ENCODE peak calls at places on chromosomes 6 and 20, in four cellular contexts. P is activated CD4-positive, alpha-beta T cell treated with anti-CD3 and anti-CD28 coated beads, Interleukin-2, amount 50 U/mL, for 1 hour; E is frontal cortex; L is fibroblast of mammary gland. Y is an unnamed sample.

GRCh38 chr20:63032026-63032800 is 25.4 kb upstream of the BHLHE23 start:
- DNase-seq in L (no peak), P (no peak), E (no peak), Y (no peak)

GRCh38 chr6:20978176-20978614 is 443.9 kb downstream of the CDKAL1 start:
- DNase-seq in P (no peak), L (peak; percentile 95), E (no peak), Y (peak; percentile 56)

GRCh38 chr20:9514461-9515210 is at the start of gene LAMP5:
- DNase-seq in P (no peak), E (peak; percentile 38), L (peak; percentile 19), Y (peak; percentile 51)

GRCh38 chr6:34128045-34128444 is 17.8 kb downstream of the GRM4 start:
- DNase-seq in L (no peak), P (no peak), E (no peak), Y (no peak)

GRCh38 chr6:21666200-21666671 is 72.7 kb downstream of the SOX4 start:
- DNase-seq in P (no peak), L (no peak), E (no peak), Y (no peak)

GRCh38 chr6:112941613-112942012 is 594.5 kb downstream of the RFPL4B start:
- DNase-seq in E (no peak), P (no peak), L (no peak), Y (no peak)

GRCh38 chr6:10303806-10304520 is 110.9 kb downstream of the TFAP2A start:
- DNase-seq in P (no peak), L (no peak), E (no peak), Y (no peak)

GRCh38 chr6:18506387-18507017 is 119.4 kb downstream of the RNF144B start:
- DNase-seq in E (no peak), P (no peak), L (peak; percentile 4), Y (no peak)

GRCh38 chr20:48120120-48120519 is 334.8 kb upstream of the SULF2 start:
- DNase-seq in E (no peak), P (no peak), L (no peak), Y (no peak)

GRCh38 chr6:139250296-139251274 is 41.2 kb downstream of the TXLNB start:
- DNase-seq in L (peak; percentile 62), E (no peak), P (peak; percentile 55), Y (peak; percentile 57)

GRCh38 chr6:36204068-36204753 is 7.7 kb downstream of the BRPF3 start:
- DNase-seq in E (no peak), P (peak; percentile 38), L (no peak), Y (no peak)

GRCh38 chr6:149815788-149816187 is 48.4 kb downstream of the LRP11 start:
- DNase-seq in L (no peak), E (no peak), P (no peak), Y (no peak)

GRCh38 chr6:169968541-169969270 is 217.3 kb downstream of the ERMARD start:
- DNase-seq in L (no peak), P (no peak), E (no peak), Y (no peak)

GRCh38 chr6:159862103-159862502 is 28.7 kb upstream of the MAS1 start:
- DNase-seq in P (no peak), L (no peak), E (no peak), Y (no peak)

GRCh38 chr20:1328680-1329330 is at the start of gene SDCBP2:
- DNase-seq in L (no peak), E (no peak), P (no peak), Y (no peak)

GRCh38 chr6:140636698-140637402 is 1262.4 kb upstream of the CITED2 start:
- DNase-seq in L (no peak), E (no peak), P (no peak), Y (no peak)

GRCh38 chr6:22194188-22194921 is 102.5 kb downstream of the PRL start:
- DNase-seq in E (no peak), P (no peak), L (peak; percentile 28), Y (no peak)

GRCh38 chr20:62361799-62362589 is 5.1 kb downstream of the LAMA5 start:
- DNase-seq in L (no peak), E (no peak), P (no peak), Y (no peak)

GRCh38 chr20:40309731-40310130 is 379.3 kb downstream of the MAFB start:
- DNase-seq in L (no peak), E (no peak), P (no peak), Y (no peak)

GRCh38 chr6:154164397-154164796 is 125.4 kb downstream of the OPRM1 start:
- DNase-seq in P (no peak), L (peak; percentile 79), E (peak; percentile 7), Y (no peak)

GRCh38 chr6:136016228-136017225 is 165.0 kb downstream of the PDE7B start:
- DNase-seq in L (peak; percentile 20), E (no peak), P (no peak), Y (no peak)

GRCh38 chr6:105884426-105884825 is 201.7 kb upstream of the PRDM1 start:
- DNase-seq in P (no peak), E (no peak), L (no peak), Y (no peak)

GRCh38 chr20:44716309-44717106 is 1.3 kb downstream of the CCN5 start:
- DNase-seq in E (no peak), P (no peak), L (no peak), Y (no peak)

GRCh38 chr6:169978615-169979161 is 227.3 kb downstream of the ERMARD start:
- DNase-seq in P (no peak), E (no peak), L (peak; percentile 5), Y (no peak)

GRCh38 chr6:163750436-163751031 is 336.0 kb downstream of the QKI start:
- DNase-seq in E (no peak), L (no peak), P (no peak), Y (no peak)

GRCh38 chr20:35952480-35953410 is 1.6 kb downstream of the SCAND1 start:
- DNase-seq in P (no peak), E (no peak), L (peak; percentile 34), Y (peak; percentile 17)

GRCh38 chr20:34996243-34996984 is 40.7 kb downstream of the MYH7B start:
- DNase-seq in E (no peak), P (no peak), L (no peak), Y (no peak)

GRCh38 chr20:37352611-37352980 is 6.7 kb downstream of the SRC start:
- DNase-seq in E (no peak), L (no peak), P (no peak), Y (no peak)

GRCh38 chr6:5778317-5778857 is 228.3 kb downstream of the NRN1 start:
- DNase-seq in P (no peak), L (no peak), E (no peak), Y (no peak)

Y was measured in LHCN-M2.